ENCODE peak calls at places on chromosomes 6 and 20, in five cellular contexts. C is OCI-LY7; O is stomach; Y is upper lobe of left lung; P is CD4-positive, alpha-beta T cell. E is an unnamed sample.
A peak's percentile ranks its signal among the peaks of the same experiment; 100 is the strongest.

GRCh38 chr20:17749979-17750721 is 50.4 kb downstream of the BANF2 start:
- DNase-seq in C (no peak), O (peak; percentile 29), Y (no peak), P (no peak), E (no peak)

GRCh38 chr6:128723667-128724066 is 159.3 kb upstream of the LAMA2 start:
- DNase-seq in C (no peak), O (no peak), Y (no peak), P (no peak), E (no peak)

GRCh38 chr6:21931641-21932335 is 338.2 kb downstream of the SOX4 start:
- DNase-seq in C (no peak), O (no peak), Y (no peak), P (no peak), E (no peak)

GRCh38 chr20:60993647-60994046 is 258.4 kb upstream of the CDH4 start:
- DNase-seq in C (no peak), O (no peak), Y (no peak), P (no peak), E (no peak)

GRCh38 chr6:15327271-15327670 is 81.4 kb downstream of the JARID2 start:
- DNase-seq in C (peak; percentile 78), O (peak; percentile 44), Y (no peak), P (peak; percentile 7), E (no peak)

GRCh38 chr6:46956409-46956808 is 34.7 kb upstream of the ADGRF5 start:
- DNase-seq in C (no peak), O (no peak), Y (no peak), P (no peak), E (no peak)

GRCh38 chr6:3356056-3356823 is 97.5 kb downstream of the PSMG4 start:
- DNase-seq in C (peak; percentile 95), O (peak; percentile 59), Y (no peak), P (peak; percentile 46), E (peak; percentile 49)

GRCh38 chr6:107769053-107769658 is 55.0 kb downstream of the SCML4 start:
- DNase-seq in C (no peak), O (no peak), Y (no peak), P (no peak), E (no peak)

GRCh38 chr20:40960521-40960956 is 68.1 kb upstream of the TOP1 start:
- DNase-seq in C (no peak), O (peak; percentile 2), Y (no peak), P (no peak), E (no peak)

GRCh38 chr6:8387942-8388437 is 47.4 kb downstream of the SLC35B3 start:
- DNase-seq in C (no peak), O (no peak), Y (no peak), P (no peak), E (no peak)

GRCh38 chr20:10965936-10966470 is 292.2 kb upstream of the JAG1 start:
- DNase-seq in C (no peak), O (no peak), Y (no peak), P (no peak), E (no peak)

GRCh38 chr20:56706867-56707360 is 77.8 kb downstream of the TFAP2C start:
- DNase-seq in C (no peak), O (no peak), Y (no peak), P (no peak), E (no peak)

GRCh38 chr6:109910571-109910970 is 67.5 kb upstream of the GPR6 start:
- DNase-seq in C (no peak), O (no peak), Y (no peak), P (no peak), E (no peak)

GRCh38 chr6:14826456-14826855 is 419.4 kb upstream of the JARID2 start:
- DNase-seq in C (no peak), O (no peak), Y (no peak), P (no peak), E (no peak)

GRCh38 chr6:120620900-120621299 is 713.4 kb downstream of the TBC1D32 start:
- DNase-seq in C (no peak), O (no peak), Y (no peak), P (no peak), E (no peak)

GRCh38 chr6:109738200-109738599 is 47.1 kb downstream of the FIG4 start:
- DNase-seq in C (no peak), O (no peak), Y (no peak), P (no peak), E (no peak)

GRCh38 chr6:111941686-111942330 is 68.6 kb upstream of the FYN start:
- DNase-seq in C (no peak), O (no peak), Y (no peak), P (no peak), E (no peak)

GRCh38 chr6:111011360-111012142 is 29.7 kb downstream of the RPF2 start:
- DNase-seq in C (peak; percentile 40), O (no peak), Y (no peak), P (no peak), E (no peak)

GRCh38 chr6:158068893-158069799 is 87.5 kb downstream of the SYNJ2 start:
- DNase-seq in C (no peak), O (peak; percentile 80), Y (no peak), P (no peak), E (no peak)

GRCh38 chr6:158725704-158726103 is 75.8 kb downstream of the SYTL3 start:
- DNase-seq in C (no peak), O (no peak), Y (no peak), P (no peak), E (no peak)

GRCh38 chr20:3749689-3750639 is 17.5 kb downstream of the HSPA12B start:
- DNase-seq in C (no peak), O (peak; percentile 39), Y (peak; percentile 91), P (peak; percentile 18), E (peak; percentile 81)

GRCh38 chr6:140427842-140428241 is 1053.4 kb upstream of the CITED2 start:
- DNase-seq in C (peak; percentile 4), O (no peak), Y (no peak), P (no peak), E (no peak)

GRCh38 chr6:168186438-168186837 is 107.4 kb upstream of the FRMD1 start:
- DNase-seq in C (no peak), O (no peak), Y (no peak), P (no peak), E (no peak)

GRCh38 chr6:18654821-18655220 is 267.7 kb downstream of the RNF144B start:
- DNase-seq in C (no peak), O (no peak), Y (no peak), P (no peak), E (no peak)

GRCh38 chr6:47260021-47260420 is 49.7 kb downstream of the TNFRSF21 start:
- DNase-seq in C (no peak), O (no peak), Y (no peak), P (no peak), E (no peak)

GRCh38 chr6:72968704-72969103 is 256.6 kb downstream of the KHDC1L start:
- DNase-seq in C (no peak), O (no peak), Y (no peak), P (no peak), E (no peak)

GRCh38 chr6:4664117-4664626 is 112.0 kb upstream of the CDYL start:
- DNase-seq in C (no peak), O (no peak), Y (no peak), P (no peak), E (no peak)

GRCh38 chr6:135819665-135820064 is 31.8 kb upstream of the PDE7B start:
- DNase-seq in C (no peak), O (no peak), Y (no peak), P (no peak), E (no peak)

GRCh38 chr6:82006027-82006738 is 241.4 kb downstream of the IBTK start:
- DNase-seq in C (peak; percentile 24), O (no peak), Y (no peak), P (no peak), E (no peak)

GRCh38 chr6:140401666-140402255 is 1027.3 kb upstream of the CITED2 start:
- DNase-seq in C (no peak), O (no peak), Y (no peak), P (no peak), E (no peak)

GRCh38 chr20:2460752-2461424 is 9.7 kb downstream of the SNRPB start:
- DNase-seq in C (no peak), O (no peak), Y (no peak), P (no peak), E (no peak)

GRCh38 chr20:10644458-10645204 is 29.2 kb downstream of the JAG1 start:
- DNase-seq in C (no peak), O (no peak), Y (no peak), P (no peak), E (no peak)

DNA sequence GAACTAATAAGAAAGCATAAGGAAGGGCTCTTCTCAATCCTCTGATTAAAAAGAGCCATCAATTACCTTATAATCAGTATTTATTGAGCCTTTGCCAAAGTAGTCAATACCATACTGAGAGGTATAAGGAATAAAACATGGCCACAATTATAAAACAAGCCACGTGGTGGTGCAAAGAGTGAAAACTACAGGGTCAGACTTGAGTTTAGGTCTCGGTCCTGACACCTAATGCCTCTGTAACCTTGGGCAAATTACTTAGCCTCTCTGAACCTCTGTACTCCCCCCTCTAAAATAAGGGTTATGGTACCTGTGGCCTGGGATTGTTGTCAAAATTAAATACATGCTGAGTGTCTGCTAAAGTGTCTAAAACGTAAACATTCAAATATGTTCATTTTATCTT is 11.8 kb downstream of the TRIM10 start:
- DNase-seq in C (peak; percentile 8), O (no peak), Y (no peak), P (no peak), E (no peak)
- TF ChIP-seq CTCF in C (peak; percentile 40), O (no peak), Y (no peak), P (no peak), E (no peak)

GRCh38 chr6:115984809-115985208 is 75.9 kb downstream of the FRK start:
- DNase-seq in C (no peak), O (no peak), Y (no peak), P (no peak), E (no peak)
- TF ChIP-seq CTCF in C (no peak), O (no peak), Y (no peak), P (no peak), E (no peak)

GRCh38 chr20:62413896-62414481 is 6.9 kb upstream of the CABLES2 start:
- DNase-seq in C (no peak), O (no peak), Y (peak; percentile 84), P (no peak), E (no peak)
- TF ChIP-seq CTCF in C (no peak), O (no peak), Y (no peak), P (no peak), E (no peak)

GRCh38 chr20:42986143-42986773 is 203.4 kb downstream of the PTPRT start:
- DNase-seq in C (no peak), O (no peak), Y (no peak), P (no peak), E (no peak)

GRCh38 chr20:42987376-42988114 is 202.2 kb downstream of the PTPRT start:
- DNase-seq in C (no peak), O (no peak), Y (no peak), P (no peak), E (no peak)

GRCh38 chr20:42979720-42980119 is 210.0 kb downstream of the PTPRT start:
- DNase-seq in C (no peak), O (no peak), Y (no peak), P (no peak), E (no peak)

GRCh38 chr20:42981258-42981657 is 208.4 kb downstream of the PTPRT start:
- DNase-seq in C (no peak), O (no peak), Y (no peak), P (no peak), E (no peak)

GRCh38 chr20:42985628-42986027 is 204.1 kb downstream of the PTPRT start:
- DNase-seq in C (no peak), O (no peak), Y (no peak), P (no peak), E (no peak)
- TF ChIP-seq CTCF in C (peak; percentile 49), O (no peak), Y (no peak), P (no peak), E (no peak)

GRCh38 chr6:41047745-41048742 is 5.0 kb upstream of the APOBEC2 start:
- DNase-seq in C (no peak), O (peak; percentile 49), Y (no peak), P (no peak), E (no peak)
- TF ChIP-seq CTCF in C (no peak), O (no peak), Y (no peak), P (no peak), E (no peak)